ENCODE peak calls at places on chromosomes 16 and 17, in ten cellular contexts. U is GM04504; Z is NCI-H1694; K is neural crest cell; S is type B pancreatic cell; L is cardiac fibroblast; M is hippocampal formation; C is activated CD8-positive, alpha-beta memory T cell treated with anti-CD3 and anti-CD28 coated beads, Interleukin-2, amount 50 U/mL, for 48 hours; F is activated effector memory CD4-positive, alpha-beta T cell treated with anti-CD3 and anti-CD28 coated beads, Interleukin-2, amount 50 U/mL, for 16 hours; I is ELF-1. Y is an unnamed sample.
A peak's percentile ranks its signal among the peaks of the same experiment; 100 is the strongest.

GRCh38 chr17:48854774-48855476 is 24.1 kb downstream of the CALCOCO2 start:
- DNase-seq in C (no peak), Z (no peak), M (no peak), U (no peak), K (no peak), L (no peak), I (no peak), S (no peak), F (no peak), Y (no peak)

GRCh38 chr17:6488008-6488539 is 43.8 kb downstream of the PIMREG start:
- DNase-seq in L (peak; percentile 12), M (no peak), U (no peak), K (no peak), C (no peak), I (peak; percentile 44), F (no peak), S (no peak), Z (no peak), Y (no peak)

GRCh38 chr17:37676115-37676925 is 33.1 kb upstream of the DDX52 start:
- DNase-seq in U (no peak), L (no peak), Z (no peak), S (no peak), I (no peak), K (no peak), C (no peak), M (no peak), F (no peak), Y (no peak)

GRCh38 chr17:27049104-27049784 is 244.7 kb upstream of the WSB1 start:
- DNase-seq in U (no peak), Z (no peak), I (no peak), F (no peak), K (no peak), C (no peak), M (no peak), S (no peak), L (peak; percentile 5), Y (no peak)

GRCh38 chr16:23496826-23497542 is 13.3 kb downstream of the GGA2 start:
- DNase-seq in Z (no peak), L (peak; percentile 67), I (no peak), K (no peak), C (no peak), S (no peak), M (no peak), F (no peak), U (no peak), Y (peak; percentile 21)

GRCh38 chr16:57544129-57544653 is 1.7 kb downstream of the ADGRG5 start:
- DNase-seq in I (no peak), S (peak; percentile 34), U (no peak), L (no peak), M (peak; percentile 30), F (no peak), C (peak; percentile 52), K (no peak), Z (no peak), Y (no peak)

GRCh38 chr17:32191306-32191705 is 49.0 kb downstream of the RHOT1 start:
- DNase-seq in L (peak; percentile 63), K (no peak), U (no peak), F (no peak), Z (no peak), M (no peak), S (no peak), C (no peak), I (no peak), Y (no peak)

GRCh38 chr17:59851431-59852375 is 41.0 kb downstream of the TUBD1 start:
- DNase-seq in I (no peak), L (peak; percentile 87), K (no peak), U (peak; percentile 93), S (no peak), F (peak; percentile 38), C (peak; percentile 42), M (no peak), Z (no peak), Y (peak; percentile 87)

GRCh38 chr16:47644661-47645060 is 183.5 kb downstream of the PHKB start:
- DNase-seq in U (no peak), C (no peak), I (no peak), S (no peak), Z (no peak), M (no peak), K (no peak), F (no peak), L (peak; percentile 49), Y (no peak)

GRCh38 chr17:31674305-31674704 is 184.7 kb downstream of the COPRS start:
- DNase-seq in F (no peak), K (no peak), L (peak; percentile 65), S (no peak), C (peak; percentile 28), I (no peak), Z (no peak), M (no peak), U (no peak), Y (no peak)

GRCh38 chr17:65294184-65294719 is 157.1 kb downstream of the RGS9 start:
- DNase-seq in Z (peak; percentile 16), K (peak; percentile 53), I (peak; percentile 90), S (no peak), F (peak; percentile 83), M (peak; percentile 29), C (peak; percentile 74), L (peak; percentile 81), U (peak; percentile 40), Y (no peak)

GRCh38 chr17:49230636-49231562 is at the start of gene PHOSPHO1:
- DNase-seq in L (peak; percentile 78), K (peak; percentile 84), C (peak; percentile 94), S (peak; percentile 88), Z (peak; percentile 45), I (peak; percentile 95), U (no peak), M (peak; percentile 66), F (peak; percentile 94), Y (peak; percentile 15)

GRCh38 chr16:56353054-56353921 is 72.1 kb downstream of the AMFR start:
- DNase-seq in F (peak; percentile 54), Z (no peak), K (no peak), C (peak; percentile 45), L (no peak), I (no peak), U (no peak), S (peak; percentile 61), M (no peak), Y (no peak)

GRCh38 chr17:14590458-14591250 is 289.8 kb downstream of the HS3ST3B1 start:
- DNase-seq in K (no peak), S (no peak), C (no peak), L (no peak), I (no peak), Z (no peak), F (no peak), U (no peak), M (no peak), Y (no peak)

GRCh38 chr17:29590979-29591736 is 1.7 kb upstream of the GIT1 start:
- DNase-seq in F (peak; percentile 76), K (peak; percentile 50), L (peak; percentile 52), Z (no peak), S (no peak), C (peak; percentile 75), M (no peak), I (no peak), U (no peak), Y (no peak)

Y was measured in BJ.